ENCODE peak calls at places on chromosomes 4 and X, in six cellular contexts. One of them, this sample, is unnamed.

GRCh38 chr4:47386592-47387235 is 76.8 kb downstream of the COMMD8 start:
- DNase-seq in H9: no peak
- DNase-seq in neuronal stem cell: no peak
- DNase-seq in H1: no peak
- DNase-seq in mesendoderm: no peak
- DNase-seq in mesenchymal stem cell: peak; percentile 31
- DNase-seq in this sample: peak; percentile 18

GRCh38 chrX:12996934-12997435 is 22.1 kb downstream of the TMSB4X start:
- DNase-seq in H1: no peak
- DNase-seq in mesendoderm: no peak
- DNase-seq in H9: no peak
- DNase-seq in mesenchymal stem cell: no peak
- DNase-seq in neuronal stem cell: no peak
- DNase-seq in this sample: no peak

GRCh38 chr4:7420661-7421040 is 14.1 kb downstream of the PSAPL1 start:
- DNase-seq in neuronal stem cell: no peak
- DNase-seq in H9: no peak
- DNase-seq in H1: peak; percentile 26
- DNase-seq in mesenchymal stem cell: no peak
- DNase-seq in mesendoderm: no peak
- DNase-seq in this sample: no peak

GRCh38 chr4:94642561-94642866 is 115.2 kb upstream of the BMPR1B start:
- DNase-seq in mesenchymal stem cell: no peak
- DNase-seq in H9: no peak
- DNase-seq in neuronal stem cell: no peak
- DNase-seq in mesendoderm: no peak
- DNase-seq in H1: no peak
- DNase-seq in this sample: peak; percentile 5

GRCh38 chrX:19865567-19866363 is 21.6 kb downstream of the SH3KBP1 start:
- DNase-seq in neuronal stem cell: no peak
- DNase-seq in mesenchymal stem cell: no peak
- DNase-seq in H9: no peak
- DNase-seq in mesendoderm: no peak
- DNase-seq in H1: no peak
- DNase-seq in this sample: no peak

GRCh38 chr4:119118397-119118796 is 17.2 kb upstream of the MYOZ2 start:
- DNase-seq in neuronal stem cell: no peak
- DNase-seq in mesenchymal stem cell: peak; percentile 82
- DNase-seq in H1: no peak
- DNase-seq in mesendoderm: no peak
- DNase-seq in H9: no peak
- DNase-seq in this sample: no peak

GRCh38 chr4:156790866-156791265 is 180.7 kb downstream of the PDGFC start:
- DNase-seq in H9: no peak
- DNase-seq in neuronal stem cell: peak; percentile 43
- DNase-seq in mesenchymal stem cell: peak; percentile 79
- DNase-seq in H1: no peak
- DNase-seq in mesendoderm: peak; percentile 42
- DNase-seq in this sample: peak; percentile 73

GRCh38 chr4:105472871-105473339 is 957 bp downstream of the PPA2 start:
- DNase-seq in H1: no peak
- DNase-seq in H9: no peak
- DNase-seq in neuronal stem cell: no peak
- DNase-seq in mesendoderm: no peak
- DNase-seq in mesenchymal stem cell: no peak
- DNase-seq in this sample: no peak

GRCh38 chr4:146545102-146545501 is 23.4 kb upstream of the SLC10A7 start:
- DNase-seq in H9: peak; percentile 44
- DNase-seq in mesenchymal stem cell: peak; percentile 12
- DNase-seq in mesendoderm: peak; percentile 62
- DNase-seq in neuronal stem cell: no peak
- DNase-seq in H1: no peak
- DNase-seq in this sample: peak; percentile 29

GRCh38 chrX:107827137-107827831 is 1.6 kb downstream of the MID2 start:
- DNase-seq in H9: no peak
- DNase-seq in H1: no peak
- DNase-seq in neuronal stem cell: no peak
- DNase-seq in mesenchymal stem cell: peak; percentile 6
- DNase-seq in mesendoderm: no peak
- DNase-seq in this sample: no peak

GRCh38 chr4:112144546-112145325 is 518 bp upstream of the FAM241A start:
- DNase-seq in mesenchymal stem cell: no peak
- DNase-seq in neuronal stem cell: no peak
- DNase-seq in mesendoderm: no peak
- DNase-seq in H9: no peak
- DNase-seq in H1: no peak
- DNase-seq in this sample: no peak

GRCh38 chr4:84494518-84494917 is 4.6 kb downstream of the NKX6-1 start:
- DNase-seq in neuronal stem cell: no peak
- DNase-seq in mesenchymal stem cell: no peak
- DNase-seq in H9: no peak
- DNase-seq in H1: no peak
- DNase-seq in mesendoderm: no peak
- DNase-seq in this sample: no peak

GRCh38 chr4:85747871-85748491 is 273.0 kb downstream of the ARHGAP24 start:
- DNase-seq in H1: no peak
- DNase-seq in neuronal stem cell: peak; percentile 41
- DNase-seq in H9: peak; percentile 36
- DNase-seq in mesendoderm: peak; percentile 87
- DNase-seq in mesenchymal stem cell: peak; percentile 81
- DNase-seq in this sample: peak; percentile 83

GRCh38 chrX:53186363-53186762 is 38.6 kb downstream of the KDM5C start:
- DNase-seq in H9: no peak
- DNase-seq in H1: no peak
- DNase-seq in neuronal stem cell: no peak
- DNase-seq in mesenchymal stem cell: no peak
- DNase-seq in mesendoderm: no peak
- DNase-seq in this sample: peak; percentile 77

GRCh38 chr4:78460368-78460767 is 91.2 kb upstream of the ANXA3 start:
- DNase-seq in mesenchymal stem cell: no peak
- DNase-seq in mesendoderm: no peak
- DNase-seq in H9: no peak
- DNase-seq in H1: no peak
- DNase-seq in neuronal stem cell: no peak
- DNase-seq in this sample: no peak

GRCh38 chrX:9569875-9570274 is 105.0 kb downstream of the TBL1X start:
- DNase-seq in H9: no peak
- DNase-seq in H1: no peak
- DNase-seq in neuronal stem cell: no peak
- DNase-seq in mesendoderm: no peak
- DNase-seq in mesenchymal stem cell: no peak
- DNase-seq in this sample: no peak

GRCh38 chr4:2745981-2746806 is 9.9 kb downstream of the TNIP2 start:
- DNase-seq in H1: no peak
- DNase-seq in neuronal stem cell: no peak
- DNase-seq in mesendoderm: no peak
- DNase-seq in mesenchymal stem cell: peak; percentile 92
- DNase-seq in H9: no peak
- DNase-seq in this sample: peak; percentile 85

GRCh38 chrX:46791927-46792825 is 33.3 kb upstream of the SLC9A7 start:
- DNase-seq in mesendoderm: peak; percentile 73
- DNase-seq in mesenchymal stem cell: peak; percentile 86
- DNase-seq in H1: no peak
- DNase-seq in neuronal stem cell: no peak
- DNase-seq in H9: peak; percentile 52
- DNase-seq in this sample: peak; percentile 92

GRCh38 chrX:150704030-150704613 is 10.9 kb downstream of the MTMR1 start:
- DNase-seq in mesendoderm: no peak
- DNase-seq in H9: no peak
- DNase-seq in mesenchymal stem cell: peak; percentile 67
- DNase-seq in H1: no peak
- DNase-seq in neuronal stem cell: no peak
- DNase-seq in this sample: peak; percentile 71

GRCh38 chrX:77694491-77694890 is 91.5 kb downstream of the ATRX start:
- DNase-seq in H9: no peak
- DNase-seq in mesenchymal stem cell: no peak
- DNase-seq in mesendoderm: no peak
- DNase-seq in neuronal stem cell: no peak
- DNase-seq in H1: no peak
- DNase-seq in this sample: no peak

GRCh38 chr4:164700471-164700870 is 53.5 kb upstream of the SMIM31 start:
- DNase-seq in mesenchymal stem cell: no peak
- DNase-seq in H1: peak; percentile 81
- DNase-seq in neuronal stem cell: peak; percentile 37
- DNase-seq in mesendoderm: peak; percentile 75
- DNase-seq in H9: peak; percentile 75
- DNase-seq in this sample: no peak

DNA sequence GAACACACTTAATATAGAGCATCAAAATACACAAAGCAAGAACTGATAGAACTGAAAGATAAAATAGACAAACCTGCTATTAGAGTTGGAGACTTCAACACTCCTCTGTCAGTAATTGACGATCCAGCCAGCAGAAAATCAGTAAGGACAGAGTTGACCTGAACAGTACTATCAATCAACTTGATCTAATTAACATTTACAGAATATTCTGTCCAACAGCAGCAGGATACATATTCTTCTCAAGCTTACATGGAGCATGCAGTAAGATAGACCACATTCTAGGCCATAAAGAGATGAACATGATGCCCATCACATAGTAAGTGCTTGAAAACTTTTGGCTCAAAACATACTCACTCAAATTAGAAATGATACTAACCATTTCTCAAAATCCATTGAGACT is 196.7 kb upstream of the KLF3 start:
- DNase-seq in H1: no peak
- DNase-seq in mesendoderm: no peak
- DNase-seq in H9: no peak
- DNase-seq in mesenchymal stem cell: no peak
- DNase-seq in neuronal stem cell: no peak
- DNase-seq in this sample: no peak
- H2BK15ac ChIP-seq in H1: no peak overlapping the region
- H2BK15ac ChIP-seq in mesendoderm: no peak overlapping the region
- H2BK15ac ChIP-seq in H9: no peak overlapping the region
- H2BK15ac ChIP-seq in mesenchymal stem cell: no peak overlapping the region
- H2BK15ac ChIP-seq in neuronal stem cell: no peak overlapping the region
- H2BK15ac ChIP-seq in this sample: no peak overlapping the region

GRCh38 chr4:114780205-114780604 is 181.6 kb downstream of the UGT8 start:
- DNase-seq in mesendoderm: peak; percentile 79
- DNase-seq in neuronal stem cell: peak; percentile 29
- DNase-seq in H1: no peak
- DNase-seq in H9: peak; percentile 39
- DNase-seq in mesenchymal stem cell: peak; percentile 44
- DNase-seq in this sample: peak; percentile 7
- H2BK15ac ChIP-seq in mesendoderm: no peak overlapping the region
- H2BK15ac ChIP-seq in neuronal stem cell: no peak overlapping the region
- H2BK15ac ChIP-seq in H1: no peak overlapping the region
- H2BK15ac ChIP-seq in H9: no peak overlapping the region
- H2BK15ac ChIP-seq in mesenchymal stem cell: no peak overlapping the region
- H2BK15ac ChIP-seq in this sample: no peak overlapping the region

DNA sequence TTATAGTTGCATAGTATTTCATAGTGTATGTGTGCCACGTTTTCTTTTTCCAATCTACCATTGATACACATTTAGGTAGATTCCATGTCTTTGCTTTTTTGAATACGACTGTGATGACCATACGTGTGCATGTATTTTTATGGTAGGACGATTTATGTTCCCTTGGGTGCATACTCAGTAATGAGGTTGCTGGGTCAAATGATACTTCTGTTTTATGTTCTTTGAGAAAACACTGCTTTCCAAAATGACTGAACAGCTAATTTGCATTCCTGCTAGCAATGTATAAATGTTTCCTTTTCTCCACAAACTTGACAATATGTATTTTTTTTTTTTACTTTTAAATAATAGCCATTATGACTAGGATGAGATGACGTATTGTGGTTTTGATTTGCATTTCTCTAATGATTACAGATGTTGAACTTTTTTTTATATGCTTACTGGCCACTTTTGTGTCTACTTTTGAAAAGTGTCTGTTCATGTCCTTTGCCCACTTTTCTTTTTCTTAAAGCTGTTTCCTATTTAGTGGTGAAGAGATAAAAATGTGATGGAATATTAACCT is 969.5 kb upstream of the NDST4 start:
- DNase-seq in mesenchymal stem cell: no peak
- DNase-seq in neuronal stem cell: no peak
- DNase-seq in H1: no peak
- DNase-seq in mesendoderm: no peak
- DNase-seq in H9: no peak
- DNase-seq in this sample: no peak
- H2BK15ac ChIP-seq in mesenchymal stem cell: no peak overlapping the region
- H2BK15ac ChIP-seq in neuronal stem cell: no peak overlapping the region
- H2BK15ac ChIP-seq in H1: no peak overlapping the region
- H2BK15ac ChIP-seq in mesendoderm: no peak overlapping the region
- H2BK15ac ChIP-seq in H9: no peak overlapping the region
- H2BK15ac ChIP-seq in this sample: no peak overlapping the region

GRCh38 chr4:121800638-121800960 is 524 bp upstream of the EXOSC9 start:
- DNase-seq in H1: no peak
- DNase-seq in mesenchymal stem cell: no peak
- DNase-seq in neuronal stem cell: no peak
- DNase-seq in H9: no peak
- DNase-seq in mesendoderm: no peak
- DNase-seq in this sample: no peak

GRCh38 chr4:121800961-121801714 is at the start of gene EXOSC9:
- DNase-seq in H9: peak; percentile 92
- DNase-seq in mesendoderm: peak; percentile 97
- DNase-seq in H1: peak; percentile 99
- DNase-seq in mesenchymal stem cell: peak; percentile 93
- DNase-seq in neuronal stem cell: peak; percentile 94
- DNase-seq in this sample: peak; percentile 94

GRCh38 chr4:121799208-121799823 is 1.8 kb upstream of the EXOSC9 start:
- DNase-seq in H1: no peak
- DNase-seq in neuronal stem cell: no peak
- DNase-seq in H9: no peak
- DNase-seq in mesenchymal stem cell: no peak
- DNase-seq in mesendoderm: no peak
- DNase-seq in this sample: no peak

GRCh38 chr4:121801715-121802075 is 572 bp downstream of the EXOSC9 start:
- DNase-seq in mesendoderm: no peak
- DNase-seq in H9: no peak
- DNase-seq in H1: no peak
- DNase-seq in mesenchymal stem cell: no peak
- DNase-seq in neuronal stem cell: no peak
- DNase-seq in this sample: no peak

GRCh38 chr4:121799888-121800501 is 1.1 kb upstream of the EXOSC9 start:
- DNase-seq in neuronal stem cell: no peak
- DNase-seq in mesendoderm: no peak
- DNase-seq in H1: no peak
- DNase-seq in H9: no peak
- DNase-seq in mesenchymal stem cell: no peak
- DNase-seq in this sample: no peak
- H2BK15ac ChIP-seq in neuronal stem cell: no peak overlapping the region
- H2BK15ac ChIP-seq in mesendoderm: no peak overlapping the region
- H2BK15ac ChIP-seq in H1: no peak overlapping the region
- H2BK15ac ChIP-seq in H9: no peak overlapping the region
- H2BK15ac ChIP-seq in mesenchymal stem cell: no peak overlapping the region
- H2BK15ac ChIP-seq in this sample: no peak overlapping the region

GRCh38 chr4:184440593-184441358 is 33.6 kb downstream of the IRF2 start:
- DNase-seq in mesendoderm: no peak
- DNase-seq in H9: no peak
- DNase-seq in neuronal stem cell: no peak
- DNase-seq in H1: no peak
- DNase-seq in mesenchymal stem cell: no peak
- DNase-seq in this sample: no peak
- H2BK15ac ChIP-seq in mesendoderm: no peak overlapping the region
- H2BK15ac ChIP-seq in H9: no peak overlapping the region
- H2BK15ac ChIP-seq in neuronal stem cell: no peak overlapping the region
- H2BK15ac ChIP-seq in H1: peak overlapping the region; percentile 46
- H2BK15ac ChIP-seq in mesenchymal stem cell: peak overlapping the region; percentile 17
- H2BK15ac ChIP-seq in this sample: peak overlapping the region; percentile 32